ENCODE peak calls at places on chromosomes 12 and 14, in eight cellular contexts. S is kidney glomerular epithelial cell; P is naive thymus-derived CD4-positive, alpha-beta T cell; U is COR-L47; M is foreskin fibroblast; F is fibroblast of villous mesenchyme; Z is stimulated activated CD8-positive, alpha-beta memory T cell treated with anti-CD3 and anti-CD28 coated beads, Interleukin-7, amount 100 ng/mL, for 1 hour; N is HL-60. R is an unnamed sample.

GRCh38 chr12:11687538-11687937 is 38.1 kb downstream of the ETV6 start:
- DNase-seq in S (no peak), P (no peak), U (no peak), M (peak; percentile 17), F (peak; percentile 32), Z (no peak), N (no peak), R (no peak)

GRCh38 chr12:52004042-52004648 is 2.6 kb upstream of the TAMALIN start:
- DNase-seq in S (peak; percentile 53), P (no peak), U (peak; percentile 82), M (peak; percentile 82), F (peak; percentile 65), Z (no peak), N (peak; percentile 11), R (peak; percentile 48)

GRCh38 chr12:40907115-40907521 is 214.9 kb downstream of the CNTN1 start:
- DNase-seq in S (peak; percentile 5), P (no peak), U (no peak), M (peak; percentile 12), F (peak; percentile 3), Z (no peak), N (no peak), R (peak; percentile 51)

GRCh38 chr14:59090572-59090971 is 97.9 kb upstream of the DAAM1 start:
- DNase-seq in S (no peak), P (no peak), U (no peak), M (peak; percentile 44), F (no peak), Z (no peak), N (no peak), R (no peak)

GRCh38 chr12:1444142-1444516 is 150.3 kb downstream of the FBXL14 start:
- DNase-seq in S (no peak), P (no peak), U (no peak), M (no peak), F (no peak), Z (no peak), N (no peak), R (no peak)

GRCh38 chr12:5789469-5789968 is 155.5 kb downstream of the ANO2 start:
- DNase-seq in S (no peak), P (no peak), U (no peak), M (peak; percentile 24), F (peak; percentile 21), Z (no peak), N (no peak), R (no peak)

GRCh38 chr12:82436354-82436753 is 78.0 kb downstream of the METTL25 start:
- DNase-seq in S (no peak), P (no peak), U (no peak), M (no peak), F (no peak), Z (no peak), N (no peak), R (no peak)

GRCh38 chr14:103250181-103250580 is 83.9 kb upstream of the EIF5 start:
- DNase-seq in S (no peak), P (no peak), U (no peak), M (no peak), F (no peak), Z (no peak), N (no peak), R (no peak)

GRCh38 chr12:90677552-90677951 is 277.4 kb downstream of the CCER1 start:
- DNase-seq in S (no peak), P (no peak), U (no peak), M (no peak), F (no peak), Z (no peak), N (no peak), R (no peak)

GRCh38 chr12:90827567-90827966 is 127.4 kb downstream of the CCER1 start:
- DNase-seq in S (no peak), P (no peak), U (no peak), M (no peak), F (no peak), Z (no peak), N (no peak), R (no peak)